ENCODE peak calls at places on chromosomes 1 and 21, in six cellular contexts. One of them, this sample, is unnamed.

GRCh38 chr1:17991996-17992395 is 115.6 kb upstream of the IGSF21 start:
- DNase-seq in HepG2: no peak
- DNase-seq in K562: no peak
- DNase-seq in GM12878: no peak
- DNase-seq in H1: no peak
- DNase-seq in SK-N-SH: no peak
- DNase-seq in this sample: no peak

GRCh38 chr1:177794316-177794991 is 175.4 kb downstream of the SEC16B start:
- DNase-seq in HepG2: no peak
- DNase-seq in K562: no peak
- DNase-seq in GM12878: no peak
- DNase-seq in H1: no peak
- DNase-seq in SK-N-SH: no peak
- DNase-seq in this sample: no peak

GRCh38 chr1:30654188-30654587 is 69.2 kb downstream of the MATN1 start:
- DNase-seq in HepG2: no peak
- DNase-seq in K562: no peak
- DNase-seq in GM12878: no peak
- DNase-seq in H1: no peak
- DNase-seq in SK-N-SH: no peak
- DNase-seq in this sample: no peak

GRCh38 chr1:84928979-84929378 is 36.0 kb upstream of the LPAR3 start:
- DNase-seq in HepG2: no peak
- DNase-seq in K562: no peak
- DNase-seq in GM12878: no peak
- DNase-seq in H1: no peak
- DNase-seq in SK-N-SH: no peak
- DNase-seq in this sample: no peak

GRCh38 chr1:163275222-163275621 is 46.5 kb upstream of the NUF2 start:
- DNase-seq in HepG2: peak
- DNase-seq in K562: no peak
- DNase-seq in GM12878: no peak
- DNase-seq in H1: no peak
- DNase-seq in SK-N-SH: no peak
- DNase-seq in this sample: no peak

GRCh38 chr1:81834921-81835698 is 34.4 kb downstream of the ADGRL2 start:
- DNase-seq in HepG2: no peak
- DNase-seq in K562: no peak
- DNase-seq in GM12878: no peak
- DNase-seq in H1: no peak
- DNase-seq in SK-N-SH: no peak
- DNase-seq in this sample: no peak

GRCh38 chr1:185996211-185996610 is 262.0 kb downstream of the HMCN1 start:
- DNase-seq in HepG2: no peak
- DNase-seq in K562: no peak
- DNase-seq in GM12878: no peak
- DNase-seq in H1: no peak
- DNase-seq in SK-N-SH: no peak
- DNase-seq in this sample: no peak

GRCh38 chr1:15141933-15142647 is 11.5 kb upstream of the TMEM51 start:
- DNase-seq in HepG2: no peak
- DNase-seq in K562: no peak
- DNase-seq in GM12878: no peak
- DNase-seq in H1: no peak
- DNase-seq in SK-N-SH: no peak
- DNase-seq in this sample: no peak

GRCh38 chr21:16330340-16331319 is 600.8 kb downstream of the USP25 start:
- DNase-seq in HepG2: peak
- DNase-seq in K562: no peak
- DNase-seq in GM12878: no peak
- DNase-seq in H1: no peak
- DNase-seq in SK-N-SH: peak
- DNase-seq in this sample: peak

GRCh38 chr1:21318714-21319159 is 28.5 kb upstream of the ECE1 start:
- DNase-seq in HepG2: no peak
- DNase-seq in K562: no peak
- DNase-seq in GM12878: no peak
- DNase-seq in H1: no peak
- DNase-seq in SK-N-SH: no peak
- DNase-seq in this sample: no peak

GRCh38 chr1:67937651-67938050 is 104.4 kb upstream of the GNG12 start:
- DNase-seq in HepG2: no peak
- DNase-seq in K562: no peak
- DNase-seq in GM12878: no peak
- DNase-seq in H1: no peak
- DNase-seq in SK-N-SH: no peak
- DNase-seq in this sample: no peak

GRCh38 chr1:101253976-101254660 is 17.3 kb downstream of the S1PR1 start:
- DNase-seq in HepG2: no peak
- DNase-seq in K562: no peak
- DNase-seq in GM12878: no peak
- DNase-seq in H1: no peak
- DNase-seq in SK-N-SH: no peak
- DNase-seq in this sample: no peak

GRCh38 chr1:26787381-26787705 is 407 bp upstream of the PIGV start:
- DNase-seq in HepG2: no peak
- DNase-seq in K562: peak
- DNase-seq in GM12878: peak
- DNase-seq in H1: no peak
- DNase-seq in SK-N-SH: no peak
- DNase-seq in this sample: no peak

GRCh38 chr1:23354260-23354659 is 10.2 kb upstream of the HNRNPR start:
- DNase-seq in HepG2: peak
- DNase-seq in K562: peak
- DNase-seq in GM12878: no peak
- DNase-seq in H1: no peak
- DNase-seq in SK-N-SH: no peak
- DNase-seq in this sample: no peak

GRCh38 chr1:17865912-17866311 is 110.8 kb downstream of the ACTL8 start:
- DNase-seq in HepG2: no peak
- DNase-seq in K562: no peak
- DNase-seq in GM12878: no peak
- DNase-seq in H1: no peak
- DNase-seq in SK-N-SH: no peak
- DNase-seq in this sample: no peak

GRCh38 chr1:1627261-1627841 is 4.6 kb upstream of the MMP23B start:
- DNase-seq in HepG2: no peak
- DNase-seq in K562: no peak
- DNase-seq in GM12878: no peak
- DNase-seq in H1: peak
- DNase-seq in SK-N-SH: no peak
- DNase-seq in this sample: no peak
- TF ChIP-seq CHD2 in HepG2: no peak
- TF ChIP-seq CHD2 in K562: no peak
- TF ChIP-seq CHD2 in GM12878: no peak
- TF ChIP-seq CHD2 in H1: no peak
- TF ChIP-seq CHD2 in SK-N-SH: no peak
- TF ChIP-seq CHD2 in this sample: no peak

DNA sequence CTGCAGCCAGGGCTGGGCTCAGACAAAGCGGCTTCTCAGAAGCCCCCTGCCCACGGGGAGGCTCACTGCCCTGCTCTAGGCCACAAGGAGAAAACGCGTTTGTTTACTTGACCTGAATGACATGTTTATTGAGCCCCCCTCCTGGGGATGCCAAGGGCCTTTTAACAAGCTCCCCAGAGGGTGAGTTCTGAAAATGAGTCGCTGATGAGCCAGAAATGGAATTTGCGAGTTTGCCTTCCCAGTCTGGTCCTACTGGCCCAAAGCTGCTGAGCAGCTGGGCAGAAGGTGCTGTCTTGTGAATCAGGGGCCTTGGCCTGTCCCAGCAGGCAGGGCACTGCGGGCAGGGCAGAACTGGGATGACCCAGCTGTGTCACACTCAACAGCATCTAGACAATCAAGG is 120.6 kb downstream of the SYF2 start:
- DNase-seq in HepG2: no peak
- DNase-seq in K562: no peak
- DNase-seq in GM12878: no peak
- DNase-seq in H1: no peak
- DNase-seq in SK-N-SH: no peak
- DNase-seq in this sample: no peak
- TF ChIP-seq CHD2 in HepG2: no peak
- TF ChIP-seq CHD2 in K562: no peak
- TF ChIP-seq CHD2 in GM12878: no peak
- TF ChIP-seq CHD2 in H1: no peak
- TF ChIP-seq CHD2 in SK-N-SH: no peak
- TF ChIP-seq CHD2 in this sample: no peak

DNA sequence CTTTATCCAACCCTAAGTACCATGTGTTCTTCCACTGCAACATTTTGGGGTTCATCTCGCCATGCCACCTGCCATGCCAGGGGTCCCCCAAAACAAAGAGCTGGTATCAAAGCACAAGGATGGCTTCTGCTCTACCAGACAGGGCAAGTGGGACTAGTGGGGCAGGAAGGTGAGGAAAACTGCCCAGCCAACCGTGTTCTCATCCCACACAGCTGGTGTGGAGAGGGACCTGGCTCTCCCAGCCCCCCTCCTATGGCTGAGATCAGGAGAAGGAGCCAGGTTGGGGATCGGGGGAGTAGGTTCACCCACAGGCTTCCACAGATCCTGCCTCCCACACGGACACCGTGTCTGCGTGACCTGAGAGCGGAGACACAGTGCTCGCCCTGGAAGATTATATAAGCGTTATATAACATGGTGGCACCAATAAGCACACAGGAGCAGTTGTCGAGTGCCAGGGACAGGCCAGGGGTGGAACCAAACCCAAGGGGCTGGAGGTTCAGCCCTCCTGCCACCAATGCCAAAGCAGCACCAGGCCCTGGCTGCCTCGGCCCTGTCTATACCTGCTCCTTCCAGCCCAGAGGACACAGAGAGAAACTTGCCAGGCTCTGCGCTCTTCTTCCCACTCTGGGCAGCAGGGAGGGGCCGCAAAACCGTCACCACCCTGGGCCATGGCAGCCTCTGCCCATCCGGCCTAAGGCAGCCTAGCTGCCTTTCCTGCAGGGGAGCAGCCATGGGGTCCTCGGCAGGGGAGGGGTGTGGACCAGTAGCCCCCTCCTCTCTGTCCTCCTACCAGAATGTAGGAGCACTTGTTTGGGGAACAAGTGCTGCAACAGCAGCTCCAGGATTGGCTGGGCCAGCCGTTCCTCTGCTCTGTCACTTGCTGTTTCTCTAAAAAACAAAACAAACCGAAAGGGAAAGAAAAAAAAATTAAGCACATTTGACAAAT is 43.5 kb downstream of the CD34 start:
- DNase-seq in HepG2: no peak
- DNase-seq in K562: no peak
- DNase-seq in GM12878: no peak
- DNase-seq in H1: no peak
- DNase-seq in SK-N-SH: peak
- DNase-seq in this sample: no peak
- TF ChIP-seq CHD2 in HepG2: no peak
- TF ChIP-seq CHD2 in K562: no peak
- TF ChIP-seq CHD2 in GM12878: no peak
- TF ChIP-seq CHD2 in H1: no peak
- TF ChIP-seq CHD2 in SK-N-SH: no peak
- TF ChIP-seq CHD2 in this sample: no peak

DNA sequence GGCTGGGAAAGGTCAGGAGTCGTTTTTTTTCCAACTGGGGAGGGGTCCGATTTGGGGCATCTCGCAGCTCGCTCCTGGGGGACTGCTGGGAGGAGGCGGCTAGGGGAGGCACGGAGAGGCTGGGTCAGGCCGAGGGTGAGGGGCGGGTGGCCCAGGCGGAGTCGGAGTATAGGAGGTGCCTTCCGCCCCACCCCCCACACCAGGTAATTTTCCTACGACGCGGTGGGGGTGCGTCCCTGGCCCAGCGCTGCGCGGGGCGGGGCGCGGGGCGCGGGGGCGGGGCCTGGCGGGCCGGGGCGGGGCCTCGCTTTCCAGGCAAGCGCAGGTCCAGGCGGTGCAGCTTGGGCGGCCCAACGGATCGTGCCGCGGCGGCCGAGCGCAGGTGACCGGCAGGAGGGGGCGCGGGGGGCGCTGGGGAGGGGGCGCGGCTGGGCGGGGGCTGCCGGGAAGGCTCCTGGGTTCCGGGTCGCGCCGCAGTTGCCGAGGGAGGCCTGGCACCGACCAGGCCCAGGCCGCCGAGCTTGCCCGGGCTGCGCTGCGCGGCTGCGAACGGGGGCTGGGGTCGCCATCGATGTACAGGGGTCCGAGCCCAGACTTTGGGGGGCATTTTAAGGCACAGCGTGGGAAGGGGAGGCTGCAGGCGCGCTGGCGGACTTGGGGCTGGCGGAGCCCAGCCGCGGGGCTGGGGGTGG is at the start of gene FBXO44:
- DNase-seq in HepG2: peak
- DNase-seq in K562: peak
- DNase-seq in GM12878: no peak
- DNase-seq in H1: peak
- DNase-seq in SK-N-SH: peak
- DNase-seq in this sample: no peak
- TF ChIP-seq CHD2 in HepG2: no peak
- TF ChIP-seq CHD2 in K562: no peak
- TF ChIP-seq CHD2 in GM12878: peak
- TF ChIP-seq CHD2 in H1: no peak
- TF ChIP-seq CHD2 in SK-N-SH: no peak
- TF ChIP-seq CHD2 in this sample: no peak

GRCh38 chr1:201110138-201110537 is 2.1 kb downstream of the CACNA1S start:
- DNase-seq in HepG2: no peak
- DNase-seq in K562: no peak
- DNase-seq in GM12878: no peak
- DNase-seq in H1: no peak
- DNase-seq in SK-N-SH: no peak
- DNase-seq in this sample: no peak

GRCh38 chr1:201110616-201111015 is 1.6 kb downstream of the CACNA1S start:
- DNase-seq in HepG2: no peak
- DNase-seq in K562: no peak
- DNase-seq in GM12878: no peak
- DNase-seq in H1: no peak
- DNase-seq in SK-N-SH: no peak
- DNase-seq in this sample: no peak

GRCh38 chr1:201111156-201111555 is 1.1 kb downstream of the CACNA1S start:
- DNase-seq in HepG2: no peak
- DNase-seq in K562: no peak
- DNase-seq in GM12878: no peak
- DNase-seq in H1: no peak
- DNase-seq in SK-N-SH: no peak
- DNase-seq in this sample: no peak

GRCh38 chr1:201109651-201110050 is 2.6 kb downstream of the CACNA1S start:
- DNase-seq in HepG2: no peak
- DNase-seq in K562: no peak
- DNase-seq in GM12878: no peak
- DNase-seq in H1: no peak
- DNase-seq in SK-N-SH: no peak
- DNase-seq in this sample: no peak

GRCh38 chr1:201108614-201109013 is 3.6 kb downstream of the CACNA1S start:
- DNase-seq in HepG2: no peak
- DNase-seq in K562: no peak
- DNase-seq in GM12878: no peak
- DNase-seq in H1: no peak
- DNase-seq in SK-N-SH: no peak
- DNase-seq in this sample: no peak
- TF ChIP-seq CHD2 in HepG2: no peak
- TF ChIP-seq CHD2 in K562: no peak
- TF ChIP-seq CHD2 in GM12878: no peak
- TF ChIP-seq CHD2 in H1: no peak
- TF ChIP-seq CHD2 in SK-N-SH: no peak
- TF ChIP-seq CHD2 in this sample: no peak

GRCh38 chr1:12124693-12125421 is 41.9 kb upstream of the TNFRSF1B start:
- DNase-seq in HepG2: peak
- DNase-seq in K562: peak
- DNase-seq in GM12878: no peak
- DNase-seq in H1: peak
- DNase-seq in SK-N-SH: peak
- DNase-seq in this sample: peak
- TF ChIP-seq CHD2 in HepG2: no peak
- TF ChIP-seq CHD2 in K562: no peak
- TF ChIP-seq CHD2 in GM12878: no peak
- TF ChIP-seq CHD2 in H1: no peak
- TF ChIP-seq CHD2 in SK-N-SH: no peak
- TF ChIP-seq CHD2 in this sample: no peak

GRCh38 chr1:54028306-54029251 is 10.6 kb upstream of the LDLRAD1 start:
- DNase-seq in HepG2: peak
- DNase-seq in K562: no peak
- DNase-seq in GM12878: no peak
- DNase-seq in H1: no peak
- DNase-seq in SK-N-SH: peak
- DNase-seq in this sample: no peak
- TF ChIP-seq CHD2 in HepG2: no peak
- TF ChIP-seq CHD2 in K562: no peak
- TF ChIP-seq CHD2 in GM12878: no peak
- TF ChIP-seq CHD2 in H1: no peak
- TF ChIP-seq CHD2 in SK-N-SH: peak
- TF ChIP-seq CHD2 in this sample: no peak